ENCODE peak calls at places on chromosomes 5 and 9, in six cellular contexts. One of them, this sample, is unnamed.

GRCh38 chr9:116027511-116027910 is 126.1 kb upstream of the PAPPA start:
- DNase-seq in heart right ventricle: no peak
- DNase-seq in aorta: no peak
- DNase-seq in right cardiac atrium: no peak
- DNase-seq in cardiac muscle cell: peak; percentile 87
- DNase-seq in adipocyte: peak; percentile 62
- DNase-seq in this sample: peak; percentile 77

GRCh38 chr9:114270120-114270975 is 52.5 kb upstream of the ORM1 start:
- DNase-seq in aorta: peak; percentile 67
- DNase-seq in right cardiac atrium: peak; percentile 5
- DNase-seq in cardiac muscle cell: no peak
- DNase-seq in adipocyte: no peak
- DNase-seq in heart right ventricle: no peak
- DNase-seq in this sample: no peak

GRCh38 chr9:31824860-31825259 is 559.6 kb upstream of the ACO1 start:
- DNase-seq in heart right ventricle: no peak
- DNase-seq in right cardiac atrium: no peak
- DNase-seq in aorta: no peak
- DNase-seq in cardiac muscle cell: no peak
- DNase-seq in adipocyte: no peak
- DNase-seq in this sample: no peak

GRCh38 chr5:124628721-124629596 is 117.5 kb downstream of the ZNF608 start:
- DNase-seq in cardiac muscle cell: peak; percentile 87
- DNase-seq in heart right ventricle: no peak
- DNase-seq in aorta: no peak
- DNase-seq in adipocyte: peak; percentile 86
- DNase-seq in right cardiac atrium: peak; percentile 59
- DNase-seq in this sample: peak; percentile 95

GRCh38 chr9:3735251-3735650 is 209.4 kb upstream of the RFX3 start:
- DNase-seq in aorta: no peak
- DNase-seq in right cardiac atrium: no peak
- DNase-seq in heart right ventricle: no peak
- DNase-seq in adipocyte: no peak
- DNase-seq in cardiac muscle cell: no peak
- DNase-seq in this sample: no peak

GRCh38 chr5:33476992-33477391 is 36.2 kb downstream of the TARS1 start:
- DNase-seq in right cardiac atrium: no peak
- DNase-seq in cardiac muscle cell: no peak
- DNase-seq in heart right ventricle: no peak
- DNase-seq in adipocyte: no peak
- DNase-seq in aorta: no peak
- DNase-seq in this sample: no peak

GRCh38 chr5:122124766-122125165 is 4.6 kb upstream of the ZNF474 start:
- DNase-seq in adipocyte: no peak
- DNase-seq in heart right ventricle: no peak
- DNase-seq in aorta: no peak
- DNase-seq in cardiac muscle cell: no peak
- DNase-seq in right cardiac atrium: no peak
- DNase-seq in this sample: no peak

GRCh38 chr5:56010431-56010830 is 15.7 kb upstream of the IL6ST start:
- DNase-seq in heart right ventricle: no peak
- DNase-seq in right cardiac atrium: no peak
- DNase-seq in adipocyte: no peak
- DNase-seq in cardiac muscle cell: no peak
- DNase-seq in aorta: no peak
- DNase-seq in this sample: no peak

GRCh38 chr5:172284275-172284971 is 859 bp upstream of the UBTD2 start:
- DNase-seq in cardiac muscle cell: peak; percentile 38
- DNase-seq in heart right ventricle: peak; percentile 26
- DNase-seq in adipocyte: peak; percentile 59
- DNase-seq in aorta: no peak
- DNase-seq in right cardiac atrium: peak; percentile 50
- DNase-seq in this sample: no peak

GRCh38 chr5:87268126-87268969 is 665 bp downstream of the RASA1 start:
- DNase-seq in right cardiac atrium: peak; percentile 70
- DNase-seq in adipocyte: peak; percentile 71
- DNase-seq in cardiac muscle cell: peak; percentile 69
- DNase-seq in aorta: peak; percentile 88
- DNase-seq in heart right ventricle: peak; percentile 75
- DNase-seq in this sample: peak; percentile 64

GRCh38 chr9:132546148-132547051 is 36.0 kb upstream of the BARHL1 start:
- DNase-seq in aorta: peak; percentile 63
- DNase-seq in heart right ventricle: peak; percentile 19
- DNase-seq in adipocyte: peak; percentile 15
- DNase-seq in cardiac muscle cell: peak; percentile 57
- DNase-seq in right cardiac atrium: no peak
- DNase-seq in this sample: no peak

GRCh38 chr5:177310757-177311173 is 933 bp downstream of the MXD3 start:
- DNase-seq in heart right ventricle: no peak
- DNase-seq in aorta: peak; percentile 73
- DNase-seq in right cardiac atrium: no peak
- DNase-seq in cardiac muscle cell: peak; percentile 38
- DNase-seq in adipocyte: no peak
- DNase-seq in this sample: peak; percentile 20

DNA sequence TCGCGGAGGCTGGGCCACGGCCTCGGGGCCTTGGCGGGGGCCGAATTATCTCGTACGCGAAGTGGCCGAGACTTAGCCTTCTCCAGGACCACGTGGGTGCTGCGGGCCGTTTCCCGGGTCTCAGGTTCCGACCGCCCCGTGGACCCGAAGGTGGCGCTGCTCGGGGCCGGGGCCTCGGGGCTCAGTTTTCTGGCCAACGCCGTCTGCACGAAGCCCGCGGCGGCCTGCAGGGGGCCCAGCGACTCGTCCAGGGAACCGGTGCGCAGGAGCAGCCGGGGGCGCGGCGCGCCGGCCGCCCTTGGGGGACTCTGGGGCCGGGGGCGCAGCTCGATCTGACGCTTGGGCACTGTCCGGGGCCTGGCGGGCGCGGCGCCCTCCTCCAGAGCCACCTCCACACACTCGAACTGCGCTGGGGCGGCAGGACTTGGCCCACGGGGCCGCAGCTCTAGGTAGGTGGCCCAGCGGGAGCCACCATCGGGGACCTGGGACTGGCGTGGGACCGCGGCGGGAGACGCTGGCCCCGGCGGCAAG is 716 bp downstream of the PROB1 start:
- DNase-seq in cardiac muscle cell: peak; percentile 66
- DNase-seq in adipocyte: peak; percentile 54
- DNase-seq in heart right ventricle: peak; percentile 66
- DNase-seq in aorta: peak; percentile 88
- DNase-seq in right cardiac atrium: peak; percentile 63
- DNase-seq in this sample: no peak
- H3K4me1 ChIP-seq in cardiac muscle cell: no peaks in the 10 kb centered on the region
- H3K4me1 ChIP-seq in adipocyte: peaks cover 10% of the 10 kb centered on the region
- H3K4me1 ChIP-seq in heart right ventricle: peaks cover 76% of the 10 kb centered on the region
- H3K4me1 ChIP-seq in aorta: no peaks in the 10 kb centered on the region
- H3K4me1 ChIP-seq in right cardiac atrium: peaks cover 4% of the 10 kb centered on the region
- H3K4me1 ChIP-seq in this sample: peaks cover 13% of the 10 kb centered on the region

GRCh38 chr9:130843049-130843908 is 8.2 kb downstream of the ABL1 start:
- DNase-seq in adipocyte: no peak
- DNase-seq in right cardiac atrium: no peak
- DNase-seq in heart right ventricle: no peak
- DNase-seq in aorta: no peak
- DNase-seq in cardiac muscle cell: no peak
- DNase-seq in this sample: no peak

GRCh38 chr9:130845254-130845653 is 10.2 kb downstream of the ABL1 start:
- DNase-seq in aorta: no peak
- DNase-seq in heart right ventricle: no peak
- DNase-seq in adipocyte: no peak
- DNase-seq in right cardiac atrium: peak; percentile 56
- DNase-seq in cardiac muscle cell: peak; percentile 50
- DNase-seq in this sample: no peak

GRCh38 chr9:130845901-130846381 is 10.9 kb downstream of the ABL1 start:
- DNase-seq in heart right ventricle: peak; percentile 63
- DNase-seq in right cardiac atrium: no peak
- DNase-seq in adipocyte: peak; percentile 75
- DNase-seq in cardiac muscle cell: peak; percentile 91
- DNase-seq in aorta: no peak
- DNase-seq in this sample: no peak

GRCh38 chr9:130842547-130842946 is 7.5 kb downstream of the ABL1 start:
- DNase-seq in aorta: no peak
- DNase-seq in adipocyte: no peak
- DNase-seq in cardiac muscle cell: no peak
- DNase-seq in heart right ventricle: no peak
- DNase-seq in right cardiac atrium: no peak
- DNase-seq in this sample: no peak

GRCh38 chr9:130844028-130844427 is 9.0 kb downstream of the ABL1 start:
- DNase-seq in aorta: no peak
- DNase-seq in right cardiac atrium: peak; percentile 42
- DNase-seq in adipocyte: no peak
- DNase-seq in heart right ventricle: no peak
- DNase-seq in cardiac muscle cell: no peak
- DNase-seq in this sample: no peak
- H3K4me1 ChIP-seq in aorta: peaks cover 15% of the 10 kb centered on the region
- H3K4me1 ChIP-seq in right cardiac atrium: peaks cover 33% of the 10 kb centered on the region
- H3K4me1 ChIP-seq in adipocyte: peaks cover 83% of the 10 kb centered on the region
- H3K4me1 ChIP-seq in heart right ventricle: peaks cover 97% of the 10 kb centered on the region
- H3K4me1 ChIP-seq in cardiac muscle cell: peaks cover 22% of the 10 kb centered on the region
- H3K4me1 ChIP-seq in this sample: peaks cover 35% of the 10 kb centered on the region

GRCh38 chr9:133556354-133556753 is 21.9 kb downstream of the ADAMTSL2 start:
- DNase-seq in adipocyte: no peak
- DNase-seq in cardiac muscle cell: no peak
- DNase-seq in heart right ventricle: no peak
- DNase-seq in aorta: no peak
- DNase-seq in right cardiac atrium: no peak
- DNase-seq in this sample: no peak
- H3K4me1 ChIP-seq in adipocyte: peaks cover 7% of the 10 kb centered on the region
- H3K4me1 ChIP-seq in cardiac muscle cell: peaks cover 70% of the 10 kb centered on the region
- H3K4me1 ChIP-seq in heart right ventricle: peaks cover 45% of the 10 kb centered on the region
- H3K4me1 ChIP-seq in aorta: no peaks in the 10 kb centered on the region
- H3K4me1 ChIP-seq in right cardiac atrium: peaks cover 14% of the 10 kb centered on the region
- H3K4me1 ChIP-seq in this sample: no peaks in the 10 kb centered on the region

GRCh38 chr5:28408186-28408585 is 1369.8 kb upstream of the CDH9 start:
- DNase-seq in adipocyte: peak; percentile 81
- DNase-seq in heart right ventricle: no peak
- DNase-seq in aorta: no peak
- DNase-seq in cardiac muscle cell: peak; percentile 35
- DNase-seq in right cardiac atrium: no peak
- DNase-seq in this sample: peak; percentile 87
- H3K4me1 ChIP-seq in adipocyte: no peaks in the 10 kb centered on the region
- H3K4me1 ChIP-seq in heart right ventricle: no peaks in the 10 kb centered on the region
- H3K4me1 ChIP-seq in aorta: no peaks in the 10 kb centered on the region
- H3K4me1 ChIP-seq in cardiac muscle cell: peaks cover under 1% of the 10 kb centered on the region
- H3K4me1 ChIP-seq in right cardiac atrium: no peaks in the 10 kb centered on the region
- H3K4me1 ChIP-seq in this sample: peaks cover 14% of the 10 kb centered on the region